ENCODE peak calls at places on chromosomes 7 and 10, in six cellular contexts. One of them, this sample, is unnamed.

GRCh38 chr10:1412531-1413189 is 324.7 kb downstream of the ADARB2 start:
- DNase-seq in mammary epithelial cell: no peak
- DNase-seq in HCT116: no peak
- DNase-seq in endothelial cell of umbilical vein: no peak
- DNase-seq in K562: no peak
- DNase-seq in H1: no peak
- DNase-seq in this sample: no peak

GRCh38 chr7:141590666-141591065 is 39.5 kb downstream of the AGK start:
- DNase-seq in HCT116: no peak
- DNase-seq in H1: no peak
- DNase-seq in endothelial cell of umbilical vein: no peak
- DNase-seq in mammary epithelial cell: peak; percentile 57
- DNase-seq in K562: no peak
- DNase-seq in this sample: no peak

GRCh38 chr7:21898265-21898930 is 47.3 kb downstream of the CDCA7L start:
- DNase-seq in HCT116: no peak
- DNase-seq in H1: no peak
- DNase-seq in mammary epithelial cell: no peak
- DNase-seq in endothelial cell of umbilical vein: no peak
- DNase-seq in K562: no peak
- DNase-seq in this sample: no peak

GRCh38 chr10:25278180-25278579 is 103.4 kb downstream of the GPR158 start:
- DNase-seq in K562: no peak
- DNase-seq in mammary epithelial cell: no peak
- DNase-seq in endothelial cell of umbilical vein: no peak
- DNase-seq in H1: no peak
- DNase-seq in HCT116: no peak
- DNase-seq in this sample: no peak

GRCh38 chr7:48718731-48719387 is 205.5 kb upstream of the CDC14C start:
- DNase-seq in HCT116: no peak
- DNase-seq in endothelial cell of umbilical vein: no peak
- DNase-seq in mammary epithelial cell: peak; percentile 39
- DNase-seq in K562: no peak
- DNase-seq in H1: no peak
- DNase-seq in this sample: no peak

GRCh38 chr7:152329469-152329868 is 106.3 kb downstream of the KMT2C start:
- DNase-seq in H1: no peak
- DNase-seq in K562: no peak
- DNase-seq in mammary epithelial cell: no peak
- DNase-seq in HCT116: no peak
- DNase-seq in endothelial cell of umbilical vein: no peak
- DNase-seq in this sample: no peak

GRCh38 chr7:37287093-37287492 is 161.6 kb downstream of the ELMO1 start:
- DNase-seq in HCT116: no peak
- DNase-seq in H1: no peak
- DNase-seq in mammary epithelial cell: no peak
- DNase-seq in endothelial cell of umbilical vein: peak; percentile 72
- DNase-seq in K562: no peak
- DNase-seq in this sample: no peak

GRCh38 chr7:132135986-132136385 is 440.3 kb downstream of the PLXNA4 start:
- DNase-seq in H1: no peak
- DNase-seq in mammary epithelial cell: no peak
- DNase-seq in HCT116: no peak
- DNase-seq in endothelial cell of umbilical vein: no peak
- DNase-seq in K562: no peak
- DNase-seq in this sample: no peak

GRCh38 chr7:18216270-18216669 is 188.6 kb upstream of the PRPS1L1 start:
- DNase-seq in endothelial cell of umbilical vein: no peak
- DNase-seq in H1: no peak
- DNase-seq in mammary epithelial cell: no peak
- DNase-seq in K562: no peak
- DNase-seq in HCT116: no peak
- DNase-seq in this sample: no peak

GRCh38 chr10:6669269-6669859 is 89.3 kb upstream of the PRKCQ start:
- DNase-seq in mammary epithelial cell: peak; percentile 30
- DNase-seq in K562: peak; percentile 26
- DNase-seq in endothelial cell of umbilical vein: peak; percentile 75
- DNase-seq in H1: no peak
- DNase-seq in HCT116: peak; percentile 44
- DNase-seq in this sample: peak; percentile 77

GRCh38 chr7:36131026-36131425 is 22.0 kb upstream of the EEPD1 start:
- DNase-seq in mammary epithelial cell: no peak
- DNase-seq in H1: no peak
- DNase-seq in endothelial cell of umbilical vein: no peak
- DNase-seq in K562: no peak
- DNase-seq in HCT116: no peak
- DNase-seq in this sample: no peak

GRCh38 chr7:927031-927671 is 27.3 kb downstream of the ADAP1 start:
- DNase-seq in endothelial cell of umbilical vein: no peak
- DNase-seq in H1: no peak
- DNase-seq in HCT116: no peak
- DNase-seq in K562: no peak
- DNase-seq in mammary epithelial cell: no peak
- DNase-seq in this sample: no peak

GRCh38 chr7:7757576-7757975 is 39.2 kb upstream of the RPA3 start:
- DNase-seq in mammary epithelial cell: no peak
- DNase-seq in H1: no peak
- DNase-seq in K562: no peak
- DNase-seq in endothelial cell of umbilical vein: no peak
- DNase-seq in HCT116: no peak
- DNase-seq in this sample: no peak

GRCh38 chr7:82057476-82057875 is 287.6 kb upstream of the HGF start:
- DNase-seq in H1: no peak
- DNase-seq in endothelial cell of umbilical vein: no peak
- DNase-seq in HCT116: no peak
- DNase-seq in K562: no peak
- DNase-seq in mammary epithelial cell: no peak
- DNase-seq in this sample: no peak

DNA sequence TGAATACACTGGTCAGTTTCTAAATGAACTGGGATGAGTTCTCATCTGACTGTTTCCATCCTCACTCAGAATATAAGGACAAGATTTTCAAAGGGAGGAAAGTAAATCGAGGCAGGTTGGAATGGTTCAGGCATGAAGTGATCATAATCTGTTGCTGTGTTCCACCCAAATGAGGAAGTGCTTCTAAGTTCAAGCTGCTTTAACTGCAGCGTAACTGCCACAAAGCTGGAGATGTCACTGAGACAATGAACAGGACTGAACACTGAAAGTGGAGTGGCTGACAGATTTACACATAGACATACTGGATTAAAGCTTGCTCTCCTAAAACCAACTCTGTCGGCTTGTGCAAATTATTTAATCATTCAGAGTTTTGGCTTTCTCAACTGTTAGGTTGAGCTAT is 66.6 kb downstream of the GPR37 start:
- DNase-seq in mammary epithelial cell: no peak
- DNase-seq in HCT116: no peak
- DNase-seq in K562: no peak
- DNase-seq in endothelial cell of umbilical vein: no peak
- DNase-seq in H1: no peak
- DNase-seq in this sample: no peak
- H4K20me1 ChIP-seq in mammary epithelial cell: no peaks in the 10 kb centered on the region
- H4K20me1 ChIP-seq in HCT116: no peaks in the 10 kb centered on the region
- H4K20me1 ChIP-seq in K562: no peaks in the 10 kb centered on the region
- H4K20me1 ChIP-seq in endothelial cell of umbilical vein: no peaks in the 10 kb centered on the region
- H4K20me1 ChIP-seq in H1: no peaks in the 10 kb centered on the region
- H4K20me1 ChIP-seq in this sample: no peaks in the 10 kb centered on the region

DNA sequence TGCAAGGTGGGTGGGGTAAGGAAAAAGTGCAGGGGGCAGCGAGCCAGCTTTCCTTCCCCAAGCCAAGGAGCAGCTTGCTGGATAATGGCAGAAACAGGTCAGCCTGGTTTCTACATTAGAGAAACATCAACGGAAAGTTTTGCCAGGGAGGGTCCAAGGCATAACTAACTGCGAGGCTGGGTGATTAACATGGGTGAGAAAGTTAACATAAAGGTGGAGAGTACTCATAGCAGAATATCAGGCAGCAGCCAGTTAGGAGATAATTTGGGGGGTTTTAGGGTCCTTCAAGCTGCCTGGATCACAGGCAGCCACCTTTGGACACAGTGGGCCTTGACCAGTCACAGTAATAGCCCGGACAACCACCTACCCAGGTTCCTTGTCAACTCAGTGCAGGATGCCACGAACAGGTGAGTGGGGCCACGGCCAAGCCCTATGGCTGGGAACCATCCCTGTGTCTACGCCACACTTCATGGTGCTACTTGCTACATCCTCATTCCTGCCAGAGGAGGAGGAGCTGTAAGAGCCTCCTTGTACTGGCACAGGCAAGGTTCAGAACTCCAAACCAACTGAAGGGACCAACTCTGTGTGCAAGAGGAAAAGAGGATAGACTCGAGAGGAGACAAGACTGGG is 20.1 kb downstream of the ITPRIP start:
- DNase-seq in endothelial cell of umbilical vein: no peak
- DNase-seq in H1: no peak
- DNase-seq in HCT116: no peak
- DNase-seq in K562: no peak
- DNase-seq in mammary epithelial cell: no peak
- DNase-seq in this sample: no peak
- H4K20me1 ChIP-seq in endothelial cell of umbilical vein: peaks cover 5% of the 10 kb centered on the region
- H4K20me1 ChIP-seq in H1: peaks cover 7% of the 10 kb centered on the region
- H4K20me1 ChIP-seq in HCT116: no peaks in the 10 kb centered on the region
- H4K20me1 ChIP-seq in K562: peaks cover 63% of the 10 kb centered on the region
- H4K20me1 ChIP-seq in mammary epithelial cell: no peaks in the 10 kb centered on the region
- H4K20me1 ChIP-seq in this sample: peaks cover 23% of the 10 kb centered on the region

DNA sequence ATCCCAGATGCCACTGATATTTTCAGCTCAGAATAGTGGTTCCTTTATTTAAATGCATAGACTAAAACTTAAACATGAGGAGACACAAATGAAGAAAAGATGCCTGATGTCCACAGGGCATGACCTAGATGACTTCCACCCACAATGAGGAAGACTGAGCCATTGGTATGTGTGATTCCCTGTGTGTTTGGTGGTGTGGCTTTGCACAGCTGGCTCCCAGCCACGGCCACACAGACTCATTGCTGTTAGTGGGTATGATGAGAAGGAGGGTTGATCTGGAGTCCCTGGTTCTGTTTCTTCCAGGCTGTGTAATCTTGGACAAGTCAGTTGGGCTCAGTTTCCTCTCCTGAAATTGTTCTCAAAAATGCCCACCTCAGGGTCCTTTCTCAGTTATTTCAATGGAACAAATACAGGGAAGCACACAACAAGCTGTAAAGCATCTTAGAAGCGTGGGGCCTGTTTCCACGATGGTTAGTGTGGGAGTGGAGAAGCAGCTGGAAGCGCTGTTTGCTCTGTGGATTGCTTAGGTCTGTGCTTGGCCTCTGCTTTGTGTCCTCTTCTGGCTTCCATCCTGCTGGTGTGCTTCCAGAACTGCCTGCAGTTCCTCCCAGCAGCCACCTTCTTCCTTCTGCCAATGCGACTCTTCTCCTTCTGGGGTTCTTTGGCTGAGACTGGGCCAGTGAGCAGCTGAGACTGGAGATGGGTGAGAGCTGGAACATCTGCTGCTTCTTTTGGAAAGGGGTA is 303.7 kb downstream of the BMPER start:
- DNase-seq in HCT116: no peak
- DNase-seq in K562: no peak
- DNase-seq in mammary epithelial cell: no peak
- DNase-seq in endothelial cell of umbilical vein: no peak
- DNase-seq in H1: no peak
- DNase-seq in this sample: no peak
- H4K20me1 ChIP-seq in HCT116: no peaks in the 10 kb centered on the region
- H4K20me1 ChIP-seq in K562: no peaks in the 10 kb centered on the region
- H4K20me1 ChIP-seq in mammary epithelial cell: no peaks in the 10 kb centered on the region
- H4K20me1 ChIP-seq in endothelial cell of umbilical vein: no peaks in the 10 kb centered on the region
- H4K20me1 ChIP-seq in H1: no peaks in the 10 kb centered on the region
- H4K20me1 ChIP-seq in this sample: no peaks in the 10 kb centered on the region

DNA sequence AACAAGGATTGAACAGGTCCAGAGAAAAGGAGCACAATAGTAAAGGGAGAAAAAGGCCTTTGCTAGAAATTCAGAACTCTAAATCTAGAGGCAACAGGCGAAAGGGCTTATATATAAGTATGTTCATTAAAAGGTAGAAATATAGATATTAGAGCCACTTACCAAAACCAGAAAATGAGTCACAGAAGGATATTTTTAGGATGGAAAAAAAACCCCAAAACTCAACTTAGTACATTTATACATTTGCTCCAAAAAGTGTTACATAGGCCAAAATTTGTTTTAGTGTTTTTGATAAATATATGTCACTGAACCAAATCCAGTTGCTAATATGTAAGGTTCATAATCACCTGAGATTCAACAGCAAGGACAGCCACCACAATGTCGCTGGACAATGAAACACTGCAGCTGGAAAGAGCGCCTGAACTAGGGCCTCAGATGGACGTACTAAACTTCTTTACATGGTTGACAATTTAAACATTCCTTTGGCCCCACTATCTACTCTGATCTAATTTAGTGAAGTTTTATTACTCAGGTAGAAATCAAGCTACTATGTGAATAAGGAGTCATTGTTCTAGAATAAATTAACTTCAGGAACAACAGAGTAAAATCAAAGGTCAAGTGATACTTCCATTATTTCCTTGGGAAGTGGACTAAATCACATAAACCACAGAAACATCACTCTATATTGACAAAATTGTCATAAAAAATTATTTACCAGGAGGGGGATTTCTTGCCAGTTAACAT is 10.9 kb downstream of the FAM3C start:
- DNase-seq in H1: no peak
- DNase-seq in mammary epithelial cell: no peak
- DNase-seq in K562: no peak
- DNase-seq in HCT116: no peak
- DNase-seq in endothelial cell of umbilical vein: no peak
- DNase-seq in this sample: no peak
- H4K20me1 ChIP-seq in H1: peaks cover 3% of the 10 kb centered on the region
- H4K20me1 ChIP-seq in mammary epithelial cell: no peaks in the 10 kb centered on the region
- H4K20me1 ChIP-seq in K562: no peaks in the 10 kb centered on the region
- H4K20me1 ChIP-seq in HCT116: peaks cover 86% of the 10 kb centered on the region
- H4K20me1 ChIP-seq in endothelial cell of umbilical vein: peaks cover 3% of the 10 kb centered on the region
- H4K20me1 ChIP-seq in this sample: peaks cover 6% of the 10 kb centered on the region

DNA sequence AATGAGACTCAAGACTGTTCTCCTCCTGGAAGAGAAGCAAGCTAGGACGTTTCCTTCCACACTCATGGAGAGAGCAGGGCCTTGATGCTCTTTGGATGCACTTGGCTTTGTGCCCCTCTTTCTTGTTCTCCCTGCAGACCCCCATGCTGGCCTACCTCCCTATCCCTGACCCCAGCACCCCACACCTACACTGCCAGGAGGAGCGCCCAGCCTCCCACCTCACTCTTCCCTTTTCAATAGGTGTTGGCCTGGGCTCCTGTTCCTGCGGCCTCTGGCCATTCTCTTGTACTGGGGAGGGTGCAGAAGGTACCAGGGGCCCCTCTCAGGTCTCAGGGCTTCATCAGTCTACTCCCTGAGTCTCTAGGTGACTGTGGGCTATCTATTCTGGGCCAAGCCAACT is 32.5 kb upstream of the LOXL4 start:
- DNase-seq in H1: no peak
- DNase-seq in mammary epithelial cell: no peak
- DNase-seq in HCT116: no peak
- DNase-seq in K562: no peak
- DNase-seq in endothelial cell of umbilical vein: no peak
- DNase-seq in this sample: no peak
- H4K20me1 ChIP-seq in H1: no peaks in the 10 kb centered on the region
- H4K20me1 ChIP-seq in mammary epithelial cell: no peaks in the 10 kb centered on the region
- H4K20me1 ChIP-seq in HCT116: no peaks in the 10 kb centered on the region
- H4K20me1 ChIP-seq in K562: no peaks in the 10 kb centered on the region
- H4K20me1 ChIP-seq in endothelial cell of umbilical vein: no peaks in the 10 kb centered on the region
- H4K20me1 ChIP-seq in this sample: no peaks in the 10 kb centered on the region

DNA sequence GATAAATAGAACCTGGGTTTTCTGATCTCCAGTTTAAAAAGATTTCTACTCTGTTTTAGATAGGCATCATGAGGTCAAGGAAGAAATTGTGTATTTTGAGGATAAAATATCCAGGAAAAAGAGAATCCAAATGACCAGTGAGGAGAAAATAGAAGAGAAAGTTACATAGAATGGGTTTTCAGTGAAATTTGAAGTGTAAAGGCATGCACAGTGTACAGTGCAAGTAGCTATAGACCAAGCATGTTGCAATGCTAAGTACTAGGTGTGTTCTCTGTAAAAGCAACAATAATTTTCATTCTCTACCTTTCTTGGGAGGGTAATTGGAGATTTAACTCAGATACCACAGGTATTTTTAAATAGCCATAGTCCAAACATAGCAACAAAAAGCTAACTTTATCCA is 22.6 kb downstream of the CDK1 start:
- DNase-seq in mammary epithelial cell: no peak
- DNase-seq in H1: no peak
- DNase-seq in K562: no peak
- DNase-seq in endothelial cell of umbilical vein: no peak
- DNase-seq in HCT116: no peak
- DNase-seq in this sample: no peak
- H4K20me1 ChIP-seq in mammary epithelial cell: no peaks in the 10 kb centered on the region
- H4K20me1 ChIP-seq in H1: no peaks in the 10 kb centered on the region
- H4K20me1 ChIP-seq in K562: no peaks in the 10 kb centered on the region
- H4K20me1 ChIP-seq in endothelial cell of umbilical vein: no peaks in the 10 kb centered on the region
- H4K20me1 ChIP-seq in HCT116: peaks cover under 1% of the 10 kb centered on the region
- H4K20me1 ChIP-seq in this sample: no peaks in the 10 kb centered on the region